ENCODE peak calls at places on chromosomes 12 and 14, in nine cellular contexts. M is brain microvascular endothelial cell, J is mammary epithelial cell, H is ascending aorta, B is H7, F is AG10803, Y is GM23248, X is AG04450, N is esophagus muscularis mucosa. I is an unnamed sample.

GRCh38 chr14:69999246-69999645 is 120.0 kb downstream of the SMOC1 start:
- DNase-seq in M (peak), J (peak), H (no peak), B (no peak), F (no peak), Y (peak), X (peak), N (no peak), I (peak)

GRCh38 chr14:63308723-63309317 is 9.9 kb downstream of the GPHB5 start:
- DNase-seq in M (peak), J (no peak), H (no peak), B (peak), F (peak), Y (peak), X (no peak), N (no peak), I (no peak)

GRCh38 chr12:26770239-26771070 is 62.5 kb downstream of the ITPR2 start:
- DNase-seq in M (no peak), J (no peak), H (no peak), B (no peak), F (no peak), Y (no peak), X (no peak), N (no peak), I (no peak)

GRCh38 chr14:34000396-34000795 is 49.5 kb upstream of the EGLN3 start:
- DNase-seq in M (no peak), J (no peak), H (no peak), B (no peak), F (no peak), Y (no peak), X (no peak), N (no peak), I (no peak)

GRCh38 chr14:36905272-36906046 is 243.8 kb downstream of the PAX9 start:
- DNase-seq in M (no peak), J (no peak), H (no peak), B (no peak), F (no peak), Y (no peak), X (no peak), N (no peak), I (no peak)

GRCh38 chr12:61810486-61810885 is 449.7 kb upstream of the USP15 start:
- DNase-seq in M (no peak), J (no peak), H (no peak), B (no peak), F (no peak), Y (no peak), X (no peak), N (no peak), I (no peak)

GRCh38 chr12:15855646-15856045 is 26.5 kb upstream of the STRAP start:
- DNase-seq in M (no peak), J (peak), H (no peak), B (no peak), F (peak), Y (peak), X (no peak), N (no peak), I (no peak)

GRCh38 chr12:28374556-28374955 is 184.3 kb downstream of the CCDC91 start:
- DNase-seq in M (no peak), J (no peak), H (no peak), B (no peak), F (peak), Y (peak), X (no peak), N (no peak), I (peak)

GRCh38 chr14:58832010-58832409 is 194.2 kb downstream of the DACT1 start:
- DNase-seq in M (no peak), J (peak), H (no peak), B (no peak), F (peak), Y (no peak), X (no peak), N (no peak), I (no peak)

GRCh38 chr14:20295067-20295466 is 10.7 kb downstream of the TTC5 start:
- DNase-seq in M (no peak), J (no peak), H (no peak), B (no peak), F (no peak), Y (no peak), X (no peak), N (no peak), I (no peak)
- H3K4me3 ChIP-seq in M (no peak), J (no peak), H (no peak), B (no peak), F (no peak), Y (no peak), X (no peak), N (no peak), I (no peak)

DNA sequence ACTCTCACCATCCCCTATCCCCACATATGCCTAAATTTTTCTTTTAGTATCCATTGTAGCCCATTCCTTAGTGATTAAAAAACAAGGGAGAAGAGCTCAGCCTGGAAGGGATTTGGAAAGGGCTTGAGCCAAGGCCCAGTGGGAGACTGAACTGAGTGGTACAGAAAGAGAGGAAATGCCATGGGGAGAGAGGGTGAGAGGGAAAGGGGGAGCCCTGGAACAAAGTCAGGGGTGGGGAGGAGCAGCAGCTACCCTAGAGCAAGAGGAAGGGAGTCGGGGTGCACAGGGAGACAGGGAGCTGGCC is 2.6 kb upstream of the ATN1 start:
- DNase-seq in M (no peak), J (no peak), H (no peak), B (no peak), F (no peak), Y (no peak), X (no peak), N (no peak), I (no peak)
- H3K4me3 ChIP-seq in M (no peak), J (peak), H (peak), B (peak), F (peak), Y (peak), X (peak), N (peak), I (peak)

GRCh38 chr12:57238854-57239554 is 9.5 kb downstream of the SHMT2 start:
- DNase-seq in M (peak), J (peak), H (no peak), B (peak), F (peak), Y (peak), X (peak), N (peak), I (peak)
- H3K4me3 ChIP-seq in M (peak), J (peak), H (peak), B (peak), F (peak), Y (peak), X (peak), N (peak), I (peak)

GRCh38 chr12:92468358-92469020 is 234.3 kb upstream of the PLEKHG7 start:
- DNase-seq in M (peak), J (no peak), H (no peak), B (no peak), F (no peak), Y (no peak), X (no peak), N (no peak), I (peak)
- H3K4me3 ChIP-seq in M (no peak), J (no peak), H (no peak), B (no peak), F (no peak), Y (no peak), X (no peak), N (no peak), I (no peak)

GRCh38 chr12:74365178-74365964 is 172.3 kb upstream of the ATXN7L3B start:
- DNase-seq in M (peak), J (peak), H (no peak), B (peak), F (peak), Y (peak), X (peak), N (no peak), I (peak)
- H3K4me3 ChIP-seq in M (no peak), J (no peak), H (no peak), B (no peak), F (no peak), Y (no peak), X (no peak), N (no peak), I (no peak)

DNA sequence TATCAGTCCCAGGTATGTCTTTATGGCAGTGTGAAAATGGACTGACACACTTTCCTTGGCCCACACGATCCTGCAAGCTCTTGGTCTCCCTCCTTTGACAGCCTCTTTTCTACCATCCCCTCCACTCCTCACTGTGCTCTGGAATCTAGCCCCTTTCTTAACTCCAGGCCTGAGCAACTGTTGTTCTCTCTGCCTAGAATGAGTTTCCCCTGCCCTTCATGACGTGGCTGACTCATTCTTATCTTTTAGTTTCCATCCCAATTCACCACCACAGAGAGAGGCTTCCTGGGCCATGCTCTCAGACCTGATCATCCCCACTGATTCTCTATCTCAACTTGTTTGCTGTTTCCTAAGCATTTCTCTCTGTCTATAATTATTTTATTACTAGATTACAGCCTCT is 157.4 kb upstream of the HMGA2 start:
- DNase-seq in M (peak), J (no peak), H (no peak), B (no peak), F (no peak), Y (peak), X (no peak), N (no peak), I (no peak)
- H3K4me3 ChIP-seq in M (no peak), J (no peak), H (no peak), B (no peak), F (no peak), Y (no peak), X (no peak), N (no peak), I (no peak)

GRCh38 chr14:21103710-21104447 is 3.0 kb downstream of the TMEM253 start:
- DNase-seq in M (peak), J (peak), H (peak), B (peak), F (peak), Y (peak), X (peak), N (peak), I (peak)

GRCh38 chr14:21103165-21103709 is 2.4 kb downstream of the TMEM253 start:
- DNase-seq in M (no peak), J (no peak), H (no peak), B (peak), F (no peak), Y (no peak), X (no peak), N (no peak), I (no peak)

GRCh38 chr14:21102472-21103164 is 1.8 kb downstream of the TMEM253 start:
- DNase-seq in M (no peak), J (no peak), H (no peak), B (peak), F (no peak), Y (no peak), X (no peak), N (no peak), I (no peak)

GRCh38 chr14:21100931-21101330 is at the start of gene TMEM253:
- DNase-seq in M (no peak), J (no peak), H (no peak), B (no peak), F (no peak), Y (no peak), X (no peak), N (no peak), I (no peak)

DNA sequence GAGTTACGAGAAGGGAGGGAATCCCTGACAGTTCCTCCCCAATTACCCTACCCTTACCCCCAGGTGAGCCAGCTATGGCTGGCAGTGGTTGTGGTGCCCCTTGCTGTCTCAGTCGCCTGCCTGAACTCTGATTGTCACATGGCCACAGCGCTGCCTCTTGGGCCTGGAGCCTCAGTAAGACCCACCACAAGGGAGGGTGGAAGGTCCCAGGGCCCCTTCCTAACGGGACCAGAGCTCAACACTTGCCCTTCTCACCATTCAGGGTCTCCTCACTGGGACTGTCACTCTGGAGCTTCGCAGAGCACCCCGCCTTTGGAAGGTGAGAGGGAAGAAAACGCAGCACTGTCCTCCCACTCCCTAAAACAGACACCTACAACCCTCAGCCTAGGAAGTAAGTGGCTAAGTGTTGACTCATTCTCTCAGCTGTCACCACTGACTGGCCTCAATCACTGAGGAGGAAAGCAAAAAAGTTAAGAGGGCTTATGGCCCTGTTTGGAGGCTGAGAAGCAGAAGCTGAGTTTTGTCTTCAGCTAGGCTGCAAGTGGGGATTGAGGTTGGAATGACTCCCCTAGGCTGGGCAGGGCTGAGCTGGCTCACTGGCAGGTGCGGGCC is 1.0 kb downstream of the TMEM253 start:
- DNase-seq in M (no peak), J (no peak), H (no peak), B (no peak), F (no peak), Y (no peak), X (no peak), N (no peak), I (no peak)
- H3K4me3 ChIP-seq in M (no peak), J (no peak), H (no peak), B (no peak), F (no peak), Y (no peak), X (no peak), N (no peak), I (no peak)

I was measured in astrocyte of the cerebellum.